ENCODE peak calls at places on chromosomes 1 and 21, in ten cellular contexts. I, H, F, K, M, B, J, L, D and Y are unnamed samples.

GRCh38 chr1:53461329-53462044 is 2.3 kb downstream of the DMRTB1 start:
- DNase-seq in I (no peak), H (no peak), F (no peak), K (no peak), M (no peak), B (no peak), J (no peak), L (no peak), D (no peak), Y (no peak)

GRCh38 chr1:183349201-183349711 is 68.9 kb downstream of the NMNAT2 start:
- DNase-seq in I (no peak), H (peak; percentile 55), F (no peak), K (peak; percentile 37), M (peak; percentile 16), B (peak; percentile 53), J (no peak), L (no peak), D (no peak), Y (peak; percentile 53)

GRCh38 chr1:186374313-186375151 is 521 bp downstream of the TPR start:
- DNase-seq in I (peak; percentile 33), H (no peak), F (no peak), K (peak; percentile 52), M (peak; percentile 3), B (peak; percentile 43), J (peak; percentile 47), L (no peak), D (no peak), Y (peak; percentile 37)

GRCh38 chr1:59292557-59292956 is 4.3 kb upstream of the FGGY start:
- DNase-seq in I (peak; percentile 29), H (no peak), F (peak; percentile 62), K (peak; percentile 73), M (no peak), B (peak; percentile 93), J (no peak), L (no peak), D (peak; percentile 71), Y (peak; percentile 82)

GRCh38 chr1:13543927-13544556 is 30.2 kb upstream of the LRRC38 start:
- DNase-seq in I (peak; percentile 27), H (peak; percentile 73), F (no peak), K (peak; percentile 49), M (no peak), B (peak; percentile 28), J (peak; percentile 58), L (no peak), D (no peak), Y (peak; percentile 43)

GRCh38 chr1:51518730-51519047 is 377 bp downstream of the EPS15 start:
- DNase-seq in I (peak; percentile 76), H (no peak), F (peak; percentile 85), K (peak; percentile 89), M (no peak), B (no peak), J (peak; percentile 55), L (peak; percentile 29), D (peak; percentile 72), Y (no peak)

GRCh38 chr1:51612349-51612982 is 4.4 kb upstream of the OSBPL9 start:
- DNase-seq in I (no peak), H (no peak), F (no peak), K (no peak), M (no peak), B (no peak), J (no peak), L (no peak), D (no peak), Y (peak; percentile 19)

GRCh38 chr21:36706951-36707762 is 8.2 kb downstream of the SIM2 start:
- DNase-seq in I (no peak), H (peak; percentile 34), F (no peak), K (no peak), M (no peak), B (peak; percentile 30), J (no peak), L (no peak), D (peak; percentile 23), Y (no peak)

GRCh38 chr1:23376890-23377811 is 7.5 kb upstream of the ZNF436 start:
- DNase-seq in I (no peak), H (no peak), F (no peak), K (peak; percentile 49), M (peak; percentile 79), B (peak; percentile 81), J (peak; percentile 89), L (no peak), D (peak; percentile 76), Y (peak; percentile 85)

GRCh38 chr1:19341201-19342076 is 29.3 kb downstream of the SLC66A1 start:
- DNase-seq in I (peak; percentile 74), H (peak; percentile 67), F (no peak), K (peak; percentile 82), M (peak; percentile 33), B (peak; percentile 81), J (peak; percentile 83), L (peak; percentile 56), D (peak; percentile 87), Y (peak; percentile 74)

GRCh38 chr1:59499273-59499955 is 202.5 kb downstream of the FGGY start:
- DNase-seq in I (no peak), H (no peak), F (no peak), K (peak; percentile 34), M (no peak), B (peak; percentile 17), J (peak; percentile 64), L (no peak), D (no peak), Y (no peak)

GRCh38 chr1:225919906-225920305 is 4.1 kb downstream of the PYCR2 start:
- DNase-seq in I (peak; percentile 85), H (peak; percentile 89), F (no peak), K (peak; percentile 49), M (peak; percentile 86), B (peak; percentile 94), J (peak; percentile 93), L (no peak), D (peak; percentile 77), Y (peak; percentile 87)

GRCh38 chr1:74728736-74729135 is 4.1 kb downstream of the CRYZ start:
- DNase-seq in I (no peak), H (no peak), F (no peak), K (no peak), M (no peak), B (no peak), J (no peak), L (no peak), D (no peak), Y (no peak)

GRCh38 chr1:107900083-107900945 is 64.7 kb downstream of the VAV3 start:
- DNase-seq in I (no peak), H (no peak), F (no peak), K (no peak), M (no peak), B (peak; percentile 19), J (no peak), L (no peak), D (no peak), Y (no peak)

GRCh38 chr21:32475162-32475812 is 62.8 kb downstream of the EVA1C start:
- DNase-seq in I (no peak), H (no peak), F (no peak), K (no peak), M (no peak), B (peak; percentile 87), J (peak; percentile 52), L (no peak), D (no peak), Y (peak; percentile 98)

GRCh38 chr1:27144920-27145661 is 9.8 kb downstream of the SLC9A1 start:
- DNase-seq in I (peak; percentile 73), H (no peak), F (no peak), K (no peak), M (no peak), B (peak; percentile 70), J (no peak), L (no peak), D (peak; percentile 76), Y (peak; percentile 90)
- H3K4me3 ChIP-seq in I (no peak overlapping the region), H (no peak overlapping the region), F (no peak overlapping the region), K (no peak overlapping the region), M (no peak overlapping the region), B (no peak overlapping the region), J (peak overlapping the region; percentile 27), L (no peak overlapping the region), D (no peak overlapping the region), Y (no peak overlapping the region)

DNA sequence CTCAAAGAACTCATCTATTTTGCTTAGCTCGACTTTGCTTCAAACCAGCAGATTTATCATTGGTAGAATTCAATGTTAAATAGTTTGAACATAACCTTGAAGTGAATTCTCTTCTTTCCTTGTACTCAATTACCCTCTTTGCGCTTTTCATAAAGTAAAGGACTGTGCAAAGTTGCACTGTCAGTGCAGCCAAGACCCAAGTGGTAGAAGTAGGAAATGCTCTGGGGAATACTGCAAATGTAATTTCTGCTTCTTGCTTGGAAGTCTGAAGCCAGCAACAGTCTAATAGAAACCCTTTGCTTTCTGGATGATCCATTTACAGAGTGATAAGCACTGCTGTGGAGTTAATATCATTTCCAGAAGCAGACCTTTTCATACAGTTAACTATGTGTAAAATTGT is 936.7 kb upstream of the TMPRSS15 start:
- DNase-seq in I (no peak), H (no peak), F (no peak), K (no peak), M (no peak), B (no peak), J (no peak), L (no peak), D (no peak), Y (no peak)
- TF ChIP-seq CTCF in I (no peak), H (no peak), F (no peak), K (no peak), M (no peak), B (no peak), J (peak; percentile 15), L (no peak), D (no peak), Y (no peak)

DNA sequence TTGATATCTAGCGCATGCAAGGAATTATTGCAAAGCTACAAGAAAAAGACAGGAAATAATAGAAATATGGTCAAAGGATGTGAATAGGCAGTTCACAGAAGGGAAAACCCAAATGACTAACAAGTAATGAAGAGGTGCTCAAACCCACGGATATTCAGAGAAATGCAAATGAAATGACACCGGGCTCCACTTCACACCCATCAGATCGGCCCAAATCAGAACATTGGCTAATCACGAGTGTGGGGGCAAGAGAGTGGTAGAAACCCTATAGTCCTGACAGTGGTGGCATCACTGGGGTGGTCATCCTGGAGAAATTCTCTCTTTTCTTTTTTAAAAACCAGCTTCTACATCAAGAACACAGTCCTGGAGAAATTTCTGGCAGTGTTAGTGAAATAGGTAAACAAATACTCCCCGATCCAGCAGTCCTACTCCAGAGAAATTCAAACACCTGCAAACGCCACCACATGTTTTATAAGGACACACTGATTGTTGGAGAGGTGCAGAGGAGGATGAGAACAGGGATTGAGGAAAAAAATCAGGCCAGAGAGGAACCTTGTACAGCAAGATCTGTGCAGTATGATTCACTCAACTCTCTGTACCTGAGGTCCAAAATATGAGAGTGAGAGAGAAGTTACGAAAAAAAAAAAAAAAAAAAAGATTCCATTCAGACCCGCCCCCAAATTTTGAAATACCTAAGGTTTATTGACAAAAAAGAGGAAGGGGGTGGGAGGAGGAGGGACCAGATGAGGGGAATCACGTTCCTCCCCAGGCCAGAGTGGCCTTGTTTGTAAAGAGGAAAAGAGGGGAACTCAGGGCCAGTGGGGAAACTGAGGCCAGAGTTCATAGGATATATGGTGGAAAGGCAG is 9.2 kb upstream of the TNFRSF1B start:
- DNase-seq in I (no peak), H (no peak), F (no peak), K (no peak), M (no peak), B (no peak), J (peak; percentile 53), L (no peak), D (no peak), Y (no peak)
- H3K4me3 ChIP-seq in I (no peak overlapping the region), H (no peak overlapping the region), F (no peak overlapping the region), K (no peak overlapping the region), M (no peak overlapping the region), B (no peak overlapping the region), J (no peak overlapping the region), L (no peak overlapping the region), D (no peak overlapping the region), Y (no peak overlapping the region)

GRCh38 chr1:15952317-15953258 is 23.3 kb downstream of the ZBTB17 start:
- DNase-seq in I (no peak), H (no peak), F (no peak), K (peak; percentile 40), M (no peak), B (peak; percentile 78), J (peak; percentile 91), L (no peak), D (peak; percentile 67), Y (peak; percentile 86)
- TF ChIP-seq CTCF in I (no peak), H (no peak), F (no peak), K (no peak), M (peak; percentile 4), B (no peak), J (no peak), L (no peak), D (no peak), Y (no peak)